ENCODE peak calls at places on chromosomes 12 and 14, in seven cellular contexts. E is body of pancreas, R is cardiac muscle cell, I is sigmoid colon, P is breast epithelium, M is MCF 10A, Q is neural crest cell. A is an unnamed sample.

GRCh38 chr12:22437031-22437806 is 102.7 kb upstream of the ST8SIA1 start:
- DNase-seq in E (no peak), R (no peak), I (no peak), P (peak), M (peak), Q (peak), A (no peak)

GRCh38 chr14:95674613-95675012 is 11.6 kb upstream of the TCL1B start:
- DNase-seq in E (no peak), R (no peak), I (no peak), P (no peak), M (no peak), Q (no peak), A (no peak)

GRCh38 chr14:95495538-95496025 is 20.9 kb downstream of the SYNE3 start:
- DNase-seq in E (no peak), R (no peak), I (no peak), P (no peak), M (no peak), Q (no peak), A (no peak)

GRCh38 chr12:17928708-17929366 is 161.2 kb downstream of the RERGL start:
- DNase-seq in E (no peak), R (peak), I (no peak), P (no peak), M (peak), Q (no peak), A (peak)

GRCh38 chr14:55285048-55285652 is 13.9 kb downstream of the FBXO34 start:
- DNase-seq in E (no peak), R (no peak), I (no peak), P (no peak), M (no peak), Q (no peak), A (no peak)

GRCh38 chr14:20631023-20631820 is 10.3 kb downstream of the OR6S1 start:
- DNase-seq in E (peak), R (peak), I (no peak), P (no peak), M (peak), Q (peak), A (peak)

GRCh38 chr12:106152334-106152733 is 13.6 kb upstream of the NUAK1 start:
- DNase-seq in E (no peak), R (no peak), I (no peak), P (no peak), M (no peak), Q (no peak), A (no peak)

GRCh38 chr12:123389560-123390351 is 5.8 kb downstream of the KMT5A start:
- DNase-seq in E (peak), R (no peak), I (peak), P (no peak), M (no peak), Q (peak), A (peak)

GRCh38 chr12:92146865-92147264 is 1.2 kb upstream of the BTG1 start:
- DNase-seq in E (no peak), R (no peak), I (no peak), P (no peak), M (no peak), Q (no peak), A (no peak)

GRCh38 chr14:76015191-76015590 is 29.6 kb downstream of the IFT43 start:
- DNase-seq in E (no peak), R (no peak), I (no peak), P (no peak), M (no peak), Q (no peak), A (no peak)

GRCh38 chr12:96239711-96240234 is 45.6 kb downstream of the ELK3 start:
- DNase-seq in E (no peak), R (peak), I (peak), P (peak), M (no peak), Q (no peak), A (no peak)

GRCh38 chr14:93090826-93091583 is 24.7 kb downstream of the ITPK1 start:
- DNase-seq in E (no peak), R (peak), I (peak), P (no peak), M (no peak), Q (no peak), A (no peak)

GRCh38 chr12:131371580-131372475 is 339.1 kb upstream of the SFSWAP start:
- DNase-seq in E (no peak), R (no peak), I (peak), P (no peak), M (no peak), Q (no peak), A (no peak)

GRCh38 chr12:95829395-95829794 is 29.4 kb upstream of the SNRPF start:
- DNase-seq in E (no peak), R (no peak), I (no peak), P (no peak), M (no peak), Q (no peak), A (no peak)

GRCh38 chr14:23068792-23069412 is 11.6 kb upstream of the CDH24 start:
- DNase-seq in E (peak), R (peak), I (peak), P (peak), M (peak), Q (peak), A (peak)

GRCh38 chr12:130335517-130336392 is 1.9 kb upstream of the PIWIL1 start:
- DNase-seq in E (peak), R (peak), I (no peak), P (no peak), M (peak), Q (peak), A (peak)

GRCh38 chr12:130196827-130197226 is 34.6 kb downstream of the FZD10 start:
- DNase-seq in E (no peak), R (no peak), I (no peak), P (no peak), M (no peak), Q (no peak), A (no peak)

GRCh38 chr14:38583471-38583870 is 327.6 kb upstream of the CLEC14A start:
- DNase-seq in E (no peak), R (no peak), I (no peak), P (no peak), M (no peak), Q (no peak), A (no peak)

GRCh38 chr14:22587247-22587646 is 1.8 kb downstream of the DAD1 start:
- DNase-seq in E (no peak), R (no peak), I (no peak), P (no peak), M (no peak), Q (no peak), A (no peak)

GRCh38 chr14:20400965-20401593 is 12.2 kb downstream of the TEP1 start:
- DNase-seq in E (no peak), R (no peak), I (no peak), P (no peak), M (peak), Q (no peak), A (peak)

GRCh38 chr12:59595097-59595496 is 732 bp upstream of the SLC16A7 start:
- DNase-seq in E (no peak), R (no peak), I (no peak), P (no peak), M (peak), Q (no peak), A (no peak)

GRCh38 chr12:77979597-77980250 is 149.0 kb downstream of the NAV3 start:
- DNase-seq in E (no peak), R (peak), I (no peak), P (no peak), M (no peak), Q (no peak), A (no peak)

GRCh38 chr12:94803939-94804338 is 153.6 kb upstream of the TMCC3 start:
- DNase-seq in E (no peak), R (no peak), I (no peak), P (no peak), M (no peak), Q (no peak), A (no peak)

GRCh38 chr14:75514673-75515630 is 7.3 kb upstream of the BATF start:
- DNase-seq in E (no peak), R (peak), I (no peak), P (no peak), M (no peak), Q (no peak), A (no peak)

GRCh38 chr12:54605138-54605970 is 16.9 kb upstream of the PPP1R1A start:
- DNase-seq in E (no peak), R (no peak), I (no peak), P (no peak), M (no peak), Q (no peak), A (no peak)

GRCh38 chr12:117900561-117900960 is 68.2 kb downstream of the KSR2 start:
- DNase-seq in E (no peak), R (no peak), I (no peak), P (no peak), M (peak), Q (no peak), A (peak)

GRCh38 chr12:128009108-128009507 is 257.9 kb upstream of the TMEM132C start:
- DNase-seq in E (no peak), R (no peak), I (no peak), P (no peak), M (no peak), Q (no peak), A (no peak)

GRCh38 chr12:97308576-97309198 is 153.9 kb upstream of the RMST start:
- DNase-seq in E (no peak), R (peak), I (no peak), P (no peak), M (peak), Q (peak), A (peak)

GRCh38 chr12:9718968-9719367 is 13.9 kb downstream of the CLECL1 start:
- DNase-seq in E (no peak), R (no peak), I (no peak), P (no peak), M (no peak), Q (no peak), A (no peak)

GRCh38 chr12:57031228-57031670 is 14.9 kb upstream of the TAC3 start:
- DNase-seq in E (no peak), R (no peak), I (peak), P (no peak), M (peak), Q (no peak), A (no peak)

GRCh38 chr14:91377700-91378652 is 39.6 kb downstream of the CCDC88C start:
- DNase-seq in E (no peak), R (no peak), I (no peak), P (no peak), M (no peak), Q (no peak), A (peak)
- TF ChIP-seq CTCF in E (no peak), R (no peak), I (no peak), P (no peak), M (no peak), Q (no peak), A (no peak)

GRCh38 chr14:36313206-36313605 is 7.2 kb downstream of the MBIP start:
- DNase-seq in E (no peak), R (no peak), I (no peak), P (no peak), M (no peak), Q (no peak), A (no peak)

GRCh38 chr14:36316131-36316530 is 4.3 kb downstream of the MBIP start:
- DNase-seq in E (no peak), R (no peak), I (no peak), P (no peak), M (no peak), Q (no peak), A (no peak)

GRCh38 chr14:36317650-36318049 is 2.8 kb downstream of the MBIP start:
- DNase-seq in E (no peak), R (no peak), I (no peak), P (no peak), M (peak), Q (no peak), A (no peak)

GRCh38 chr14:36315159-36315853 is 5.1 kb downstream of the MBIP start:
- DNase-seq in E (no peak), R (no peak), I (no peak), P (no peak), M (no peak), Q (no peak), A (no peak)

DNA sequence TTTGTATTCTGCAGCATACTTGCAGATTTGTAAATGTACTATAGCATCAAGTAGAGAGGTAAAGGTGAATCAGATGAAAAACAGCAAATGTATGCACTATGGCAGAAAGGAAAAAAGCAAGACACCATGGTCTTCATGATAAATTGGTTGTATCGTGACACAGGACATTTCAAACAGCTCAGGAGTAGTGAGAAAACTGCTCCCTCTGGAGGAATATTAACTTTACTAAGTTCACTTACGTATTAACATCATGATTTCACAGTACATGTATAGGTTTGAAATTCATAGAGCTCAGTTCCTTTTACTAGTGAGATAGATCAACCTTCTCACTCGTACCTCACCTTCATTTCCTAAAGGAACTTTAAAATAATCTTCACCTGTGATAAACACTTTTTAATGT is 6.5 kb downstream of the MBIP start:
- DNase-seq in E (no peak), R (peak), I (no peak), P (no peak), M (no peak), Q (no peak), A (no peak)
- TF ChIP-seq CTCF in E (no peak), R (no peak), I (no peak), P (no peak), M (peak), Q (peak), A (no peak)

DNA sequence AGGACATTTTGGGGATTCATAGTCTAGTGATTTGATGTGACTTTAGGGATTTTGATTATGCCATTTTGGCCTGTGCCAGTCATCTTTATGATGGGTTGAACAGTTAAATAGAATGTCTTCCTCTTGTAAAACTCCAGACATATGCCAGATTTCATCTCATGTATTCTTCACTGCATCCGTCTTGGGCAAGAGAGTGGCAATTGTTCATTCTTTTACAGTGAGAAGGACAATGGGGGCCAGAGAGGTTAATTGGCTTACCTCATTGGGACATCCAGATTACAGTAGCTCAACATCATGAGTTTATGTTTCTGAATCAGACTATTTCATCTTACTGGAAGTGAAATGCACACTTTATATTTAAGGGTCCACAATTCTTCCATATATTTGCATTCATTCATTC is 108.2 kb upstream of the SLC38A2 start:
- DNase-seq in E (no peak), R (no peak), I (no peak), P (no peak), M (no peak), Q (no peak), A (no peak)
- TF ChIP-seq CTCF in E (no peak), R (no peak), I (no peak), P (no peak), M (no peak), Q (no peak), A (no peak)

GRCh38 chr12:44531349-44531905 is 344.7 kb downstream of the NELL2 start:
- DNase-seq in E (no peak), R (no peak), I (no peak), P (no peak), M (no peak), Q (no peak), A (no peak)

GRCh38 chr12:44521702-44522101 is 354.4 kb downstream of the NELL2 start:
- DNase-seq in E (no peak), R (no peak), I (no peak), P (no peak), M (no peak), Q (no peak), A (no peak)

GRCh38 chr12:44525806-44526654 is 350.1 kb downstream of the NELL2 start:
- DNase-seq in E (no peak), R (no peak), I (no peak), P (no peak), M (no peak), Q (no peak), A (no peak)

GRCh38 chr12:44523828-44524227 is 352.3 kb downstream of the NELL2 start:
- DNase-seq in E (no peak), R (no peak), I (no peak), P (no peak), M (no peak), Q (no peak), A (no peak)

DNA sequence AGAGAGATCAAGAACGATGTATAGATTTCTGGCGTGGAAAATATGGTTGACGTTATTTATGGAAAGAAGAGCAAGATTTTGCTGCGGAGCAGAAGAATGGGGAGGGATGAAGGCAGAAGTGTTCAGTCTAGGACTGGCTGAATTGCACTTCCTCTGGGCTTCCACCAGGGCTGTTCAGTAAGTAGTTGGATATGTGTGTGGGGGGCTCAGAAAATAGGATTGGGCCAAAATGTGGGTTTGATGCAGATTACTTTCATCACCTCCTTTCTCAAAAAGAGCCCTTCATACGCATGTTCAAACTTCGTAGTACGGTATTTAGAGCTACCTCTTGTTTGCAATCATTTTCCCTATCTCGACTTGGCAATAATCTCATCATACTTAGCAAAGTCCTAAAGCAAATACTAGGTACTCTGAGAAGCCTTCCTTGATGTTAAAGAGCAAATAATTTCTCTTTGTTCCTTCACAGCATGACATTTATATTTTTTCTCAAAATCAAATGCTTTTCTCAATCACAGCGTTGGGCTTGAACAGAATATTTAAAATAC is 349.4 kb downstream of the NELL2 start:
- DNase-seq in E (no peak), R (no peak), I (no peak), P (no peak), M (no peak), Q (no peak), A (no peak)
- TF ChIP-seq CTCF in E (no peak), R (no peak), I (no peak), P (no peak), M (no peak), Q (no peak), A (no peak)

GRCh38 chr14:35959835-35960234 is 133.7 kb downstream of the BRMS1L start:
- DNase-seq in E (no peak), R (no peak), I (no peak), P (no peak), M (peak), Q (no peak), A (no peak)
- TF ChIP-seq CTCF in E (no peak), R (no peak), I (no peak), P (no peak), M (no peak), Q (no peak), A (peak)

GRCh38 chr12:39807043-39807442 is 187.4 kb upstream of the ABCD2 start:
- DNase-seq in E (no peak), R (peak), I (no peak), P (no peak), M (peak), Q (no peak), A (no peak)
- TF ChIP-seq CTCF in E (no peak), R (peak), I (no peak), P (no peak), M (no peak), Q (peak), A (no peak)

DNA sequence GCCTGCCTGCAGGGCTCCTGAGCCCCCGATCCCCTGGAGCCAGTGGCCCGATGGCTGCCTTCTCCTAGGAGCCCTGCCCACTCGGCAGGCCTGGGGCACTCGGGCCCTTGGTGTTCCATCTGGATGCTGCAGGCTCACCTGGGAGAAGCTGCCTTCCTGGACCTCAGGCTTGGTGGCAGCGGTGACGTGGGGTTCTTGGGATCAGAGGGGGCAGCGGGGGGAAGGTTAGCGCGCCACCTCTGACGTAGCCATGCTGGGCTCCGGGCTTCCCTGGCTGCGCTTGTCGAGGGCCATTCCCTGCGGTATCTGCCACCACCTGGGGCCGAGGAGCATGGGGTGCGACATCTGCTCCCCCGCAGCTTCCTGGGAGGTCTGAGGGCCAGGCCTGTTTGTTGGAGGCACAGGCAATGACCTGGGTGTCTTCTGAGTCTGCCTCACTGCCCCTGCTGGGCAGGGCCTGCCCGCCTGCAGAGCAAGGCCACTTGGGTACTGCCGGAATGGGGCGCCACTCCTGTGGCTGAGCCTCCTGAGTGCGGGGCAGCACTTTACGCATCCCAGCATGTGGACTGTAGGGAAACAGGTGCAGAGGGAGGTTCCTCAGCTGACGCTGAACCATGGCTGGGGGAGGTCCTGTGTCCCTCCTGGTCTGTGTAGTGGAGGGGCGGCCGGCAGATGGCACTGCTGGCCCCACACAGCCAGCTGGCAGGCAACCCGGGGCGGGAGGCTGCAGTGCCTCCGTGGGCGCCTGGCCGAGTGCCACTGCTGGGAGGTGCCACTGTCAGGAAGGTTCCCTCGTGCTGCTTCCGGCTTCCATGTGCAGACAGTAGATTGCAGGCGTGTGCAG is 20.3 kb downstream of the MTA1 start:
- DNase-seq in E (no peak), R (no peak), I (no peak), P (no peak), M (peak), Q (no peak), A (no peak)
- TF ChIP-seq CTCF in E (no peak), R (no peak), I (no peak), P (no peak), M (peak), Q (no peak), A (no peak)